ENCODE peak calls at places on chromosome 2, in six cellular contexts. Z is HepG2, Y is germinal center, R is T follicular helper cell, N is HCT116, V is HEK293T. B is an unnamed sample.
A peak's percentile ranks its signal among the peaks of the same experiment; 100 is the strongest.

GRCh38 chr2:4358855-4359254 is 655.5 kb downstream of the DCDC2C start:
- DNase-seq in Y (no peak), V (no peak), Z (no peak), N (no peak), R (no peak), B (no peak)

GRCh38 chr2:10524341-10524740 is 76.2 kb upstream of the ODC1 start:
- DNase-seq in R (no peak), N (no peak), V (no peak), Z (no peak), Y (no peak), B (no peak)

GRCh38 chr2:68917034-68917718 is 35.5 kb downstream of the GKN2 start:
- DNase-seq in Z (no peak), R (no peak), N (no peak), V (no peak), Y (no peak), B (no peak)

GRCh38 chr2:190984595-190984994 is 29.4 kb downstream of the STAT1 start:
- DNase-seq in Z (no peak), V (no peak), R (no peak), Y (no peak), N (no peak), B (peak; percentile 41)

GRCh38 chr2:58006256-58006951 is 40.2 kb upstream of the VRK2 start:
- DNase-seq in Z (no peak), R (no peak), N (no peak), Y (no peak), V (no peak), B (no peak)

GRCh38 chr2:20359131-20359530 is 8.5 kb upstream of the PUM2 start:
- DNase-seq in R (no peak), V (no peak), Y (no peak), N (no peak), Z (no peak), B (no peak)

GRCh38 chr2:64819774-64820688 is 166.3 kb upstream of the SERTAD2 start:
- DNase-seq in Y (peak; percentile 50), R (no peak), V (no peak), N (no peak), Z (no peak), B (no peak)

GRCh38 chr2:12318427-12319057 is 398.2 kb upstream of the TRIB2 start:
- DNase-seq in V (no peak), N (no peak), Z (no peak), R (no peak), Y (no peak), B (peak; percentile 98)

GRCh38 chr2:69376385-69376784 is 10.6 kb downstream of the GFPT1 start:
- DNase-seq in V (no peak), N (no peak), Z (no peak), R (no peak), Y (no peak), B (no peak)

GRCh38 chr2:228974169-228974568 is 296.9 kb downstream of the PID1 start:
- DNase-seq in V (no peak), Y (no peak), Z (no peak), R (no peak), N (no peak), B (no peak)

GRCh38 chr2:152036611-152037469 is 62.0 kb downstream of the CACNB4 start:
- DNase-seq in Z (peak; percentile 73), N (peak; percentile 61), Y (peak; percentile 62), R (peak; percentile 20), V (peak; percentile 76), B (no peak)

GRCh38 chr2:164126960-164127359 is 391.2 kb upstream of the FIGN start:
- DNase-seq in V (no peak), Y (no peak), R (no peak), N (no peak), Z (no peak), B (no peak)

GRCh38 chr2:1482253-1482675 is 69.0 kb downstream of the TPO start:
- DNase-seq in Z (no peak), Y (no peak), V (no peak), R (no peak), N (no peak), B (no peak)

GRCh38 chr2:160836755-160837154 is 323.5 kb upstream of the TANK start:
- DNase-seq in Z (no peak), N (no peak), Y (no peak), V (no peak), R (no peak), B (peak; percentile 89)

GRCh38 chr2:128473175-128474013 is 154.7 kb upstream of the HS6ST1 start:
- DNase-seq in V (no peak), N (no peak), Z (no peak), R (no peak), Y (peak; percentile 46), B (peak; percentile 2)

GRCh38 chr2:100427627-100428258 is 10.3 kb upstream of the CHST10 start:
- DNase-seq in Y (peak; percentile 52), R (peak; percentile 42), N (peak; percentile 49), V (peak; percentile 30), Z (peak; percentile 24), B (no peak)

GRCh38 chr2:240597054-240597418 is 10.5 kb downstream of the CAPN10 start:
- DNase-seq in R (no peak), N (no peak), Y (no peak), Z (no peak), V (no peak), B (no peak)

GRCh38 chr2:211103989-211104388 is 547.6 kb downstream of the CPS1 start:
- DNase-seq in Z (no peak), R (no peak), V (peak; percentile 6), N (no peak), Y (no peak), B (no peak)

GRCh38 chr2:121722479-121722878 is 14.2 kb downstream of the NIFK start:
- DNase-seq in Z (no peak), Y (no peak), V (no peak), N (no peak), R (no peak), B (peak; percentile 28)

GRCh38 chr2:105104208-105104731 is 66.4 kb downstream of the MRPS9 start:
- DNase-seq in Z (no peak), Y (no peak), N (no peak), V (no peak), R (no peak), B (peak; percentile 3)

GRCh38 chr2:10812362-10813084 is at the start of gene PDIA6:
- DNase-seq in Z (peak; percentile 94), N (peak; percentile 92), Y (peak; percentile 95), R (peak; percentile 91), V (peak; percentile 97), B (peak; percentile 82)

GRCh38 chr2:134254836-134255235 is 964 bp downstream of the MGAT5 start:
- DNase-seq in R (no peak), V (no peak), Z (no peak), Y (no peak), N (no peak), B (no peak)

GRCh38 chr2:217899231-217900009 is 103.4 kb downstream of the TNS1 start:
- DNase-seq in Y (peak; percentile 54), Z (peak; percentile 86), V (peak; percentile 82), N (peak; percentile 27), R (no peak), B (peak; percentile 67)

GRCh38 chr2:24477229-24477628 is 13.8 kb upstream of the NCOA1 start:
- DNase-seq in V (no peak), N (no peak), Z (no peak), R (no peak), Y (no peak), B (no peak)

GRCh38 chr2:30267161-30267568 is 35.8 kb downstream of the LBH start:
- DNase-seq in Y (no peak), R (peak; percentile 37), N (no peak), V (no peak), Z (no peak), B (no peak)

GRCh38 chr2:145110668-145111067 is 590.7 kb upstream of the ZEB2 start:
- DNase-seq in Z (no peak), Y (no peak), V (no peak), R (no peak), N (no peak), B (no peak)

GRCh38 chr2:206361407-206362045 is 81.8 kb upstream of the ADAM23 start:
- DNase-seq in V (no peak), R (no peak), Y (no peak), N (no peak), Z (no peak), B (no peak)

GRCh38 chr2:215138466-215138865 is at the start of gene ABCA12:
- DNase-seq in V (no peak), N (peak; percentile 4), Y (no peak), Z (no peak), R (no peak), B (no peak)

GRCh38 chr2:207792244-207792785 is 22.6 kb upstream of the FZD5 start:
- DNase-seq in Y (no peak), Z (peak; percentile 84), R (no peak), V (no peak), N (peak; percentile 69), B (no peak)

GRCh38 chr2:222483513-222484039 is 59.2 kb downstream of the SGPP2 start:
- DNase-seq in R (no peak), V (no peak), Y (no peak), N (no peak), Z (no peak), B (no peak)

GRCh38 chr2:151769606-151770005 is 35.3 kb upstream of the NEB start:
- DNase-seq in R (no peak), Z (no peak), N (no peak), Y (no peak), V (no peak), B (no peak)

GRCh38 chr2:124327293-124327692 is 302.2 kb downstream of the CNTNAP5 start:
- DNase-seq in R (no peak), V (no peak), Z (no peak), Y (no peak), N (no peak), B (no peak)

GRCh38 chr2:112150447-112150846 is 12.3 kb downstream of the FBLN7 start:
- DNase-seq in V (no peak), R (no peak), Z (no peak), Y (no peak), N (no peak), B (peak; percentile 92)